ENCODE peak calls at places on chromosomes 12 and 14, in four cellular contexts. One of them, this sample, is unnamed.

GRCh38 chr12:109433618-109434017 is 43.5 kb downstream of the KCTD10 start:
- DNase-seq in uterus: no peak
- DNase-seq in cardiac muscle cell: no peak
- DNase-seq in stomach: no peak
- DNase-seq in this sample: peak

GRCh38 chr12:111393700-111394275 is 11.9 kb upstream of the SH2B3 start:
- DNase-seq in uterus: no peak
- DNase-seq in stomach: no peak
- DNase-seq in cardiac muscle cell: no peak
- DNase-seq in this sample: no peak

GRCh38 chr12:77535734-77536133 is 295.0 kb upstream of the NAV3 start:
- DNase-seq in uterus: no peak
- DNase-seq in stomach: no peak
- DNase-seq in cardiac muscle cell: no peak
- DNase-seq in this sample: no peak

GRCh38 chr12:31337952-31338351 is 12.0 kb upstream of the SINHCAF start:
- DNase-seq in cardiac muscle cell: no peak
- DNase-seq in stomach: no peak
- DNase-seq in uterus: no peak
- DNase-seq in this sample: no peak

GRCh38 chr12:72872986-72873385 is 600.8 kb downstream of the TRHDE start:
- DNase-seq in stomach: no peak
- DNase-seq in uterus: no peak
- DNase-seq in cardiac muscle cell: no peak
- DNase-seq in this sample: no peak

GRCh38 chr14:90295870-90296516 is 35.7 kb downstream of the NRDE2 start:
- DNase-seq in uterus: no peak
- DNase-seq in cardiac muscle cell: peak
- DNase-seq in stomach: no peak
- DNase-seq in this sample: no peak

GRCh38 chr12:132342828-132343227 is 13.4 kb upstream of the GALNT9 start:
- DNase-seq in cardiac muscle cell: no peak
- DNase-seq in uterus: no peak
- DNase-seq in stomach: no peak
- DNase-seq in this sample: no peak

GRCh38 chr12:54015210-54015931 is 6.6 kb downstream of the HOXC8 start:
- DNase-seq in uterus: no peak
- DNase-seq in cardiac muscle cell: no peak
- DNase-seq in stomach: no peak
- DNase-seq in this sample: no peak

GRCh38 chr14:64549805-64550538 is at the start of gene PPP1R36:
- DNase-seq in cardiac muscle cell: no peak
- DNase-seq in uterus: no peak
- DNase-seq in stomach: peak
- DNase-seq in this sample: peak

GRCh38 chr14:71238835-71239234 is 331.6 kb downstream of the PCNX1 start:
- DNase-seq in cardiac muscle cell: peak
- DNase-seq in stomach: no peak
- DNase-seq in uterus: no peak
- DNase-seq in this sample: no peak

GRCh38 chr14:45610303-45610702 is 357.3 kb upstream of the MIS18BP1 start:
- DNase-seq in stomach: no peak
- DNase-seq in cardiac muscle cell: no peak
- DNase-seq in uterus: no peak
- DNase-seq in this sample: peak

GRCh38 chr12:109934026-109934425 is 34.0 kb downstream of the TCHP start:
- DNase-seq in stomach: no peak
- DNase-seq in cardiac muscle cell: peak
- DNase-seq in uterus: no peak
- DNase-seq in this sample: no peak

GRCh38 chr14:44989497-44990440 is 27.8 kb downstream of the TOGARAM1 start:
- DNase-seq in cardiac muscle cell: no peak
- DNase-seq in stomach: no peak
- DNase-seq in uterus: no peak
- DNase-seq in this sample: no peak

GRCh38 chr12:3294481-3294911 is 196.5 kb upstream of the PRMT8 start:
- DNase-seq in uterus: no peak
- DNase-seq in cardiac muscle cell: no peak
- DNase-seq in stomach: no peak
- DNase-seq in this sample: no peak

DNA sequence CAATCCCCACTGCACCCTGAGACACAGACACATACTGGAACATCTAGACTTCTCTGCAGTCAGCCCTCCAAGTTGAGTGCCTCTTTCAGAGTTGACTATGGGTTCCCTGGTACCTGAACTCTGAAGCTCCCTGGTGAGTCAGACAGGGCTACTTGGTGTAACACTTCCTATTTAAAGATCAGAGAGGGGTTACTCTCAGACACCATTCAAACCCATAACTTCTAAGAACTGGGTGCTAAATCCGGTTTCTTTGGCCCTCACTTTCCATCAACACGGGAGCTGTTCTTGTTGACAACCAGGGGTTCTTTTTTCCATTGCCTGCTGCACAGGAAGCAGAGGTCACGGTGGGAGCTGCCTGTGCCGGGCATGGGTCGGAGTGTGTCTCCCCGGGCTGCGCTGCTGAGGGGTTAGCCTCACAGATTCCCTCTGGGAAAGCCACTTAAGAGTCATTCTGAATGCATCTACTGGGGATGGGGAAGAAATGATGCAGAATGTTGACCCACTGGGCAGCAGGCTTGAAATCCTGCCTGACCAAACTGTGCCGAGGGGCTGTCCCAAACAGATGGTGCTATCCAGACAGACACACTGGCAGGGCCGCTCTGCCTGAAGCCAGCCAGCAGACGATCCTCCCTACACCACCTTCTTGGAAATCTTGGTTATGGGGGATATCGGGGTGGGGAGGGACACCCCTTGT is 74.1 kb downstream of the PITPNM2 start:
- DNase-seq in cardiac muscle cell: no peak
- DNase-seq in uterus: no peak
- DNase-seq in stomach: no peak
- DNase-seq in this sample: no peak
- H3K4me3 ChIP-seq in cardiac muscle cell: no peak
- H3K4me3 ChIP-seq in uterus: no peak
- H3K4me3 ChIP-seq in stomach: no peak
- H3K4me3 ChIP-seq in this sample: no peak

GRCh38 chr12:7915911-7916403 is 20.0 kb downstream of the SLC2A3 start:
- DNase-seq in stomach: no peak
- DNase-seq in uterus: no peak
- DNase-seq in cardiac muscle cell: peak
- DNase-seq in this sample: no peak
- H3K4me3 ChIP-seq in stomach: no peak
- H3K4me3 ChIP-seq in uterus: no peak
- H3K4me3 ChIP-seq in cardiac muscle cell: no peak
- H3K4me3 ChIP-seq in this sample: no peak

DNA sequence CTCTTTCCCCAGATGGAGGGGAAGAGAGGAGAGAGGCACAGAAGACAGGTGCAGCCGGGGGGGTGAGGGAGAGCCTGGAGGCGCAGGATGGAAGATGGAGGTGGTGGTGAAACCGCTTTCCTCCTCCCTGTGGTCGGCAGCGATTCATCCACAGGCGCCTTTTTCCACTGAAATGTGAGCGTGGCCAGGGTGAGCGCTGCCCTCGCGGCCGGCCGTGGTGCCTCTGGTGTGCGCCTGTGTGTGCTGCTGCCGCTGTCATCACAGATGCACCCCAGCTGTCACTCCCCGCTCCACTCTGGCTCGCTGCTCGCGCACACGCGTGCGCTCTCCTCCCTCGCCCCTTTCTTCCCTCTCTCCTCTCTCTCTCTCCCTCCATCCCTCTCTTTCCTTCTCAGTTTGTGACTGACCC is at the start of gene LRTM2:
- DNase-seq in cardiac muscle cell: no peak
- DNase-seq in uterus: no peak
- DNase-seq in stomach: no peak
- DNase-seq in this sample: no peak
- H3K4me3 ChIP-seq in cardiac muscle cell: no peak
- H3K4me3 ChIP-seq in uterus: no peak
- H3K4me3 ChIP-seq in stomach: no peak
- H3K4me3 ChIP-seq in this sample: no peak

GRCh38 chr12:116590561-116590960 is 31.4 kb downstream of the MAP1LC3B2 start:
- DNase-seq in uterus: no peak
- DNase-seq in stomach: no peak
- DNase-seq in cardiac muscle cell: no peak
- DNase-seq in this sample: no peak
- H3K4me3 ChIP-seq in uterus: no peak
- H3K4me3 ChIP-seq in stomach: no peak
- H3K4me3 ChIP-seq in cardiac muscle cell: no peak
- H3K4me3 ChIP-seq in this sample: no peak

DNA sequence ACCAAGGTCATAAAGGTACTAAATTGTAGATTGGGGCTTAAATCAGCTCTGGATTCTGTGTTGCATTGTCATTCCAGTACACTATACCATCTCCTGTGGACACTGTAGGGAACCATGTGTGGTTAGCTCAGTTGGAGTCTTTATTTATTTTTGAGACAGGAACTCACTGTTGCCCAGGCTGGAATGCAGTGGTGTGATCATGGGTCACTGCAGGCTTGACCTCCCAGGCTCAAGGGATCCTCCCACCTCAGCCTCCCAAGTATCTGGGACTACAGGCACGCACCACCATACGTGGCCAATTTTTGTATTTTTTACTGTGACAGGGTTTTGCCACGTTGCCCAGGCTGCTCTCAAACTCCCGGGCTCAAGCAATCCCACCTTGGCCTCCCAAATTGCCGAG is 6.7 kb downstream of the PAPOLA start:
- DNase-seq in stomach: no peak
- DNase-seq in uterus: no peak
- DNase-seq in cardiac muscle cell: peak
- DNase-seq in this sample: no peak
- H3K4me3 ChIP-seq in stomach: no peak
- H3K4me3 ChIP-seq in uterus: no peak
- H3K4me3 ChIP-seq in cardiac muscle cell: no peak
- H3K4me3 ChIP-seq in this sample: no peak

GRCh38 chr14:61811882-61812346 is 49.7 kb downstream of the SNAPC1 start:
- DNase-seq in cardiac muscle cell: no peak
- DNase-seq in uterus: no peak
- DNase-seq in stomach: no peak
- DNase-seq in this sample: no peak
- H3K4me3 ChIP-seq in cardiac muscle cell: peak
- H3K4me3 ChIP-seq in uterus: no peak
- H3K4me3 ChIP-seq in stomach: peak
- H3K4me3 ChIP-seq in this sample: no peak

GRCh38 chr12:11885261-11886038 is 185.3 kb upstream of the BCL2L14 start:
- DNase-seq in uterus: no peak
- DNase-seq in cardiac muscle cell: peak
- DNase-seq in stomach: peak
- DNase-seq in this sample: no peak
- H3K4me3 ChIP-seq in uterus: no peak
- H3K4me3 ChIP-seq in cardiac muscle cell: no peak
- H3K4me3 ChIP-seq in stomach: no peak
- H3K4me3 ChIP-seq in this sample: no peak

DNA sequence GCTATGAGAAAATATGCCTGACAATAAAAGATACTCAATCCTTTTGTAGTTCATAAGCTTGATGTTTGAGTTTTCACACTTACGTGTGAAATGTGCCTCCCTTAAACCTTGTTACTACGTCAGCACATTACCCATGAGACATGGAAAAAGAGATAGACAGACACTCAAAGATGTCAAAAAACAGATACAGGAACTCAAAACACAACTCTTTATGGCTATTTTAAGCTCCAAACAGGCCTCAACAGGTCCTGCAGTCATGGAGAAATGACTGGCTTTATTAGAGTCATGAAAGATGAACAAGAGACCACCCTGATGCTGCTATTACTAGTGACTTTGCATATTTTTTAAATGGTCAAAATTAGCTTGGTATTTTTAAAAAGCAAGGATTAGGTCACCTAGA is 184.5 kb downstream of the MON2 start:
- DNase-seq in stomach: no peak
- DNase-seq in cardiac muscle cell: no peak
- DNase-seq in uterus: no peak
- DNase-seq in this sample: no peak
- H3K4me3 ChIP-seq in stomach: no peak
- H3K4me3 ChIP-seq in cardiac muscle cell: no peak
- H3K4me3 ChIP-seq in uterus: no peak
- H3K4me3 ChIP-seq in this sample: no peak

GRCh38 chr12:116053479-116054195 is 223.9 kb downstream of the MED13L start:
- DNase-seq in uterus: peak
- DNase-seq in cardiac muscle cell: peak
- DNase-seq in stomach: no peak
- DNase-seq in this sample: peak
- H3K4me3 ChIP-seq in uterus: no peak
- H3K4me3 ChIP-seq in cardiac muscle cell: no peak
- H3K4me3 ChIP-seq in stomach: no peak
- H3K4me3 ChIP-seq in this sample: no peak

This sample was measured in HAP-1.